ENCODE peak calls at places on chromosomes 13 and 19, in ten cellular contexts. Z, T, V, M, F, I, U, H, L and S are unnamed samples.

GRCh38 chr19:13208131-13208963 is 58.1 kb downstream of the IER2 start:
- DNase-seq in Z (peak; percentile 63), T (peak; percentile 61), V (no peak), M (peak; percentile 86), F (peak; percentile 44), I (peak; percentile 79), U (peak; percentile 48), H (no peak), L (peak; percentile 90), S (no peak)

GRCh38 chr19:15673176-15673654 is 328 bp downstream of the CYP4F12 start:
- DNase-seq in Z (no peak), T (no peak), V (no peak), M (no peak), F (no peak), I (no peak), U (peak; percentile 4), H (no peak), L (no peak), S (no peak)

GRCh38 chr19:6828306-6828697 is 55.8 kb downstream of the VAV1 start:
- DNase-seq in Z (no peak), T (no peak), V (peak; percentile 44), M (no peak), F (no peak), I (no peak), U (peak; percentile 91), H (no peak), L (no peak), S (no peak)

GRCh38 chr19:29667941-29668340 is 2.7 kb downstream of the PLEKHF1 start:
- DNase-seq in Z (peak; percentile 81), T (no peak), V (no peak), M (no peak), F (no peak), I (no peak), U (no peak), H (no peak), L (no peak), S (no peak)

GRCh38 chr19:30854207-30854606 is 482.0 kb downstream of the ZNF536 start:
- DNase-seq in Z (no peak), T (no peak), V (no peak), M (no peak), F (no peak), I (no peak), U (no peak), H (no peak), L (no peak), S (no peak)

GRCh38 chr19:33280351-33280921 is 21.9 kb downstream of the CEBPA start:
- DNase-seq in Z (no peak), T (no peak), V (no peak), M (peak; percentile 47), F (no peak), I (no peak), U (no peak), H (no peak), L (no peak), S (no peak)

GRCh38 chr19:15672580-15673175 is at the start of gene CYP4F12:
- DNase-seq in Z (peak; percentile 53), T (no peak), V (no peak), M (peak; percentile 7), F (no peak), I (peak; percentile 92), U (peak; percentile 35), H (peak; percentile 90), L (no peak), S (no peak)

GRCh38 chr19:37763488-37763887 is 15.9 kb downstream of the ZNF573 start:
- DNase-seq in Z (no peak), T (no peak), V (no peak), M (no peak), F (no peak), I (no peak), U (no peak), H (no peak), L (no peak), S (no peak)

GRCh38 chr19:16628984-16629691 is 1.1 kb upstream of the MED26 start:
- DNase-seq in Z (no peak), T (peak; percentile 29), V (peak; percentile 37), M (peak; percentile 39), F (no peak), I (peak; percentile 59), U (peak; percentile 17), H (no peak), L (no peak), S (no peak)

GRCh38 chr19:9060559-9061340 is 26.1 kb upstream of the OR1M1 start:
- DNase-seq in Z (no peak), T (no peak), V (no peak), M (no peak), F (no peak), I (peak; percentile 20), U (no peak), H (no peak), L (no peak), S (no peak)

GRCh38 chr19:38707512-38708114 is 36.7 kb downstream of the CAPN12 start:
- DNase-seq in Z (no peak), T (peak; percentile 57), V (no peak), M (no peak), F (no peak), I (peak; percentile 81), U (no peak), H (peak; percentile 82), L (no peak), S (no peak)

GRCh38 chr19:55550321-55550650 is 4.9 kb upstream of the SBK3 start:
- DNase-seq in Z (no peak), T (no peak), V (no peak), M (no peak), F (no peak), I (no peak), U (no peak), H (no peak), L (no peak), S (no peak)

GRCh38 chr19:13132471-13133166 is 14.6 kb downstream of the NACC1 start:
- DNase-seq in Z (no peak), T (peak; percentile 67), V (no peak), M (peak; percentile 32), F (no peak), I (no peak), U (peak; percentile 47), H (no peak), L (no peak), S (no peak)

GRCh38 chr13:74243637-74244526 is 109.7 kb upstream of the KLF12 start:
- DNase-seq in Z (no peak), T (peak; percentile 74), V (no peak), M (no peak), F (no peak), I (no peak), U (no peak), H (no peak), L (peak; percentile 24), S (no peak)

GRCh38 chr19:12885749-12886706 is 973 bp downstream of the KLF1 start:
- DNase-seq in Z (no peak), T (no peak), V (peak; percentile 27), M (no peak), F (no peak), I (no peak), U (no peak), H (no peak), L (no peak), S (peak; percentile 56)

GRCh38 chr19:15115080-15115479 is 7.9 kb downstream of the SYDE1 start:
- DNase-seq in Z (no peak), T (peak; percentile 44), V (no peak), M (no peak), F (no peak), I (peak; percentile 67), U (no peak), H (peak; percentile 80), L (no peak), S (no peak)

GRCh38 chr19:45767881-45768643 is 990 bp downstream of the SIX5 start:
- DNase-seq in Z (no peak), T (peak; percentile 73), V (peak; percentile 80), M (no peak), F (no peak), I (peak; percentile 75), U (peak; percentile 80), H (peak; percentile 71), L (peak; percentile 44), S (peak; percentile 69)

GRCh38 chr13:44096906-44097305 is 217.2 kb downstream of the LACC1 start:
- DNase-seq in Z (no peak), T (no peak), V (no peak), M (peak; percentile 65), F (no peak), I (no peak), U (no peak), H (no peak), L (no peak), S (no peak)

GRCh38 chr19:38004100-38004504 is 97.1 kb downstream of the SIPA1L3 start:
- DNase-seq in Z (no peak), T (peak; percentile 72), V (no peak), M (no peak), F (no peak), I (no peak), U (no peak), H (no peak), L (peak; percentile 11), S (no peak)

GRCh38 chr19:5805465-5806132 is 732 bp downstream of the NRTN start:
- DNase-seq in Z (peak; percentile 77), T (peak; percentile 26), V (peak; percentile 89), M (peak; percentile 82), F (peak; percentile 48), I (no peak), U (peak; percentile 76), H (peak; percentile 62), L (peak; percentile 81), S (peak; percentile 95)

GRCh38 chr19:27859689-27860088 is 1353.3 kb downstream of the UQCRFS1 start:
- DNase-seq in Z (no peak), T (no peak), V (no peak), M (no peak), F (no peak), I (no peak), U (no peak), H (no peak), L (no peak), S (no peak)

GRCh38 chr19:50896591-50897190 is 14.5 kb downstream of the KLK4 start:
- DNase-seq in Z (no peak), T (no peak), V (no peak), M (peak; percentile 59), F (no peak), I (no peak), U (peak; percentile 90), H (no peak), L (no peak), S (no peak)

GRCh38 chr19:46698395-46699321 is 18.3 kb downstream of the PRKD2 start:
- DNase-seq in Z (no peak), T (no peak), V (no peak), M (no peak), F (no peak), I (no peak), U (no peak), H (no peak), L (no peak), S (no peak)

GRCh38 chr19:35673121-35673804 is 6.9 kb downstream of the UPK1A start:
- DNase-seq in Z (peak; percentile 58), T (peak; percentile 33), V (peak; percentile 79), M (no peak), F (peak; percentile 4), I (no peak), U (peak; percentile 80), H (peak; percentile 60), L (peak; percentile 92), S (peak; percentile 69)

GRCh38 chr13:85140192-85140591 is 659.0 kb downstream of the SLITRK6 start:
- DNase-seq in Z (no peak), T (no peak), V (peak; percentile 55), M (no peak), F (no peak), I (no peak), U (no peak), H (no peak), L (no peak), S (no peak)